ENCODE peak calls at places on chromosomes 16 and 17, in eight cellular contexts. R is esophagus muscularis mucosa, I is transverse colon, L is spleen, Z is GM12878, V is GM12891, U is SK-N-SH, T is prostate gland. X is an unnamed sample.

GRCh38 chr17:74235040-74235581 is 21.7 kb downstream of the TTYH2 start:
- DNase-seq in R (no peak), I (no peak), L (no peak), Z (peak), V (no peak), U (no peak), T (no peak), X (no peak)

GRCh38 chr17:57350266-57350665 is 93.9 kb downstream of the MSI2 start:
- DNase-seq in R (no peak), I (no peak), L (no peak), Z (no peak), V (no peak), U (no peak), T (no peak), X (no peak)

GRCh38 chr16:89845417-89845816 is 17.1 kb downstream of the SPIRE2 start:
- DNase-seq in R (no peak), I (peak), L (peak), Z (no peak), V (no peak), U (no peak), T (no peak), X (no peak)

GRCh38 chr16:76835319-76835718 is 355.7 kb upstream of the MON1B start:
- DNase-seq in R (no peak), I (no peak), L (no peak), Z (no peak), V (no peak), U (no peak), T (no peak), X (no peak)

GRCh38 chr17:50613007-50613406 is 21.7 kb upstream of the ABCC3 start:
- DNase-seq in R (no peak), I (no peak), L (no peak), Z (no peak), V (no peak), U (no peak), T (no peak), X (no peak)

GRCh38 chr16:24729243-24729966 is at the start of gene TNRC6A:
- DNase-seq in R (peak), I (peak), L (peak), Z (peak), V (peak), U (peak), T (peak), X (peak)

GRCh38 chr17:31511176-31511540 is 119.7 kb downstream of the RAB11FIP4 start:
- DNase-seq in R (no peak), I (peak), L (peak), Z (no peak), V (no peak), U (no peak), T (no peak), X (peak)

GRCh38 chr17:38724337-38724988 is 5.7 kb upstream of the CISD3 start:
- DNase-seq in R (no peak), I (peak), L (peak), Z (no peak), V (no peak), U (peak), T (no peak), X (no peak)

GRCh38 chr16:81796585-81797346 is 17.7 kb downstream of the PLCG2 start:
- DNase-seq in R (no peak), I (no peak), L (no peak), Z (no peak), V (no peak), U (no peak), T (no peak), X (peak)

GRCh38 chr16:79316004-79316458 is 284.5 kb downstream of the MAF start:
- DNase-seq in R (no peak), I (no peak), L (no peak), Z (peak), V (peak), U (no peak), T (no peak), X (no peak)

GRCh38 chr17:10557422-10557821 is 8.0 kb upstream of the MYH2 start:
- DNase-seq in R (no peak), I (no peak), L (no peak), Z (no peak), V (no peak), U (no peak), T (no peak), X (no peak)

GRCh38 chr17:48816774-48817590 is at the start of gene TTLL6:
- DNase-seq in R (peak), I (peak), L (peak), Z (no peak), V (peak), U (peak), T (peak), X (peak)

GRCh38 chr16:49866533-49867155 is 10.7 kb upstream of the ZNF423 start:
- DNase-seq in R (no peak), I (no peak), L (no peak), Z (no peak), V (no peak), U (peak), T (no peak), X (no peak)

GRCh38 chr17:40416671-40417070 is 1.0 kb downstream of the TOP2A start:
- DNase-seq in R (no peak), I (no peak), L (no peak), Z (no peak), V (no peak), U (no peak), T (no peak), X (no peak)

GRCh38 chr17:10050597-10051101 is 145.6 kb upstream of the RCVRN start:
- DNase-seq in R (no peak), I (no peak), L (no peak), Z (peak), V (no peak), U (no peak), T (no peak), X (no peak)

GRCh38 chr16:26530584-26531289 is 536.0 kb upstream of the C16orf82 start:
- DNase-seq in R (peak), I (no peak), L (no peak), Z (no peak), V (no peak), U (no peak), T (no peak), X (no peak)

GRCh38 chr16:64158941-64159588 is 962.8 kb downstream of the CDH11 start:
- DNase-seq in R (no peak), I (no peak), L (no peak), Z (no peak), V (no peak), U (no peak), T (no peak), X (no peak)

GRCh38 chr16:50988441-50988840 is 162.6 kb downstream of the SALL1 start:
- DNase-seq in R (no peak), I (no peak), L (no peak), Z (no peak), V (no peak), U (no peak), T (no peak), X (no peak)

GRCh38 chr17:9330140-9330902 is 245.3 kb downstream of the STX8 start:
- DNase-seq in R (no peak), I (no peak), L (no peak), Z (no peak), V (no peak), U (no peak), T (no peak), X (no peak)

GRCh38 chr16:3013998-3014690 is 1.4 kb downstream of the CLDN9 start:
- DNase-seq in R (no peak), I (no peak), L (no peak), Z (no peak), V (no peak), U (no peak), T (no peak), X (no peak)

GRCh38 chr17:72182256-72182890 is 61.6 kb downstream of the SOX9 start:
- DNase-seq in R (no peak), I (peak), L (no peak), Z (no peak), V (no peak), U (no peak), T (peak), X (peak)

GRCh38 chr16:20689668-20690067 is 7.8 kb downstream of the ACSM1 start:
- DNase-seq in R (no peak), I (no peak), L (no peak), Z (no peak), V (no peak), U (no peak), T (no peak), X (no peak)

GRCh38 chr16:12628526-12628925 is 175.2 kb downstream of the CPPED1 start:
- DNase-seq in R (no peak), I (no peak), L (no peak), Z (no peak), V (no peak), U (no peak), T (no peak), X (no peak)

GRCh38 chr16:46638947-46639925 is 18.1 kb upstream of the SHCBP1 start:
- DNase-seq in R (no peak), I (no peak), L (no peak), Z (no peak), V (no peak), U (no peak), T (no peak), X (no peak)

GRCh38 chr17:76967762-76968161 is 99.6 kb downstream of the MGAT5B start:
- DNase-seq in R (no peak), I (no peak), L (no peak), Z (no peak), V (no peak), U (no peak), T (no peak), X (no peak)

GRCh38 chr17:76969598-76970172 is 101.5 kb downstream of the MGAT5B start:
- DNase-seq in R (no peak), I (no peak), L (peak), Z (no peak), V (no peak), U (peak), T (no peak), X (no peak)

GRCh38 chr17:76966486-76967181 is 98.4 kb downstream of the MGAT5B start:
- DNase-seq in R (no peak), I (no peak), L (no peak), Z (no peak), V (no peak), U (no peak), T (no peak), X (no peak)

GRCh38 chr17:76972046-76972641 is 103.9 kb downstream of the MGAT5B start:
- DNase-seq in R (no peak), I (no peak), L (no peak), Z (no peak), V (no peak), U (no peak), T (no peak), X (no peak)

DNA sequence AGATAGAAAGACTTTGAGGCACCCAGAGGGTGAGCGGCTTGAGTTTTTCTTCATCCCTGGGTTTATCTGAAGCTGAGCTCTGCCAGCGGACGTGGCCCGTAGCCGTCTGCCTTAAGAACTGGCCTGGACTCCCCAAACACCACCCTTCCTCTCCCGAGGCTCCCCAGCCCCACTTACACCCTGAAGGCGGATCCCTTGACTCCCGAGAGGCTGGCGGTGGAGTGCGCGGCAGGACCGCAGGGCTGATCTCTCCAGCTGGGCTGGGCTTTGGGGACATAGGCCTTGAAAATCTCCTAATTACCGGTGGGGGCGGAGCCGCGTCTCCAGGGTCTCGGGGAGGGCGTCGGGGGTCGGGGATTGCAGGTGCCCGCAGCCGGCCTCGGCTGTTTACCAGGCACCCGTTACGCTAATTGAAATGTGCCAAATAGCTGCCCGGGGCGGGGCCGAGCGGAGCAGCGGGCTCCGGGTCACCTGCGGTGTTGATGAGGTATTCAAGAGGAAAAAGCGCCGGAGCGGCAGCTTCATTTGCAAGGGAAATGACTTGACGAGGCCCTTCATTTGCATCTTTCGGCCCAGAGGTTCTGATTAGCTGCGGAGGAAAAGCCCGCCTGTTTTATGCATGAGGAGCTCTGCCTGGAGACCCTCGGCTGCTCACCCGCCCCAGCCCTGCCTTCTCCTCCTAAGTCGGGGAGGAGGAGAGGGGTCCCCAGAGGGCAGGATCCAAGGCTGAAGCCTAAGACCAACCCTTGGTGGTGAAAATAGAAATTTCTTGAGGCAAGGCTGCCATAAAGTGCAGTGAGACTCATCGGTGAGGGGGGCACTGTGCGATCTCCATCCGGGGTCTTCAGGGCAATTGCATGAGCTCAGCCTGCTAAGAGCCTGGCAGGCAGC is 100.7 kb downstream of the MGAT5B start:
- DNase-seq in R (no peak), I (peak), L (peak), Z (no peak), V (peak), U (peak), T (no peak), X (no peak)
- TF ChIP-seq POLR2AphosphoS5 in R (no peak), I (no peak), L (no peak), Z (no peak), V (no peak), U (no peak), T (no peak), X (no peak)

DNA sequence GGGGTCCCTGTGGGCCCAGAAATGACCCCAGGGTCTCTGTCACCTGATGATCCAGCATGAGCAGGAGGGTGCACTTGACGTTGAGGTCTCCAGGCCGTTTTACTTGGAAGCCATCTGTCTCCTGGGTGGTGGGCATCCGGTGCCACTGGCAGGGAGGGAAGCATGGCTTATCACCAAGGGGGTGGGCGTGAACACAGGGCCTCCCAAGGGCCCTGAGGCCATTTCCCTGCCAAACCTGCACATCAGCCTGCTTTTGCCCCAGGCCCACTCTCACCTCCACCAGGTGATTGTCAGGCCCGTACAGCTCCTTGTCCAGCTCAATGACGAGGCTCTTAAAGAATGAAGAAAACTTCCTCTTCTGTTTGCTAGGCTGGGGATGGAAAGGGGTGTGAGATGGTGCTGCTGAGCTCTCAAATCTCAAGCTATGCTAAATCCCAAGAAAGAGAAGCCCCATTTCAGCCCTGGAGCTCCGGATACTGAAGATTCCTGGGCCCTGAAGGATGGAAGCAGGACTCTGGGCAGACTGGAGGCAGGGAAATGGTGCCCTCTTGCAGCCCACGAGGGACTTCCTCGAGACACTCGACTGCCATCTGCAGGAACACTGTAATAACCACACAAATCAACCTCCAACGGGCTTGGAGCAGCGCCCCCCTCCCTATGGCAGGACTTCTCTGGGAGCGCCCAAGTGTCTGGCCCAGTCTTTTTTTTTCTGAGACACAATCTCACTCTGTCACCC is 7.1 kb upstream of the FTSJ3 start:
- DNase-seq in R (no peak), I (no peak), L (peak), Z (no peak), V (peak), U (peak), T (peak), X (no peak)
- TF ChIP-seq POLR2AphosphoS5 in R (no peak), I (no peak), L (no peak), Z (peak), V (peak), U (peak), T (peak), X (no peak)

DNA sequence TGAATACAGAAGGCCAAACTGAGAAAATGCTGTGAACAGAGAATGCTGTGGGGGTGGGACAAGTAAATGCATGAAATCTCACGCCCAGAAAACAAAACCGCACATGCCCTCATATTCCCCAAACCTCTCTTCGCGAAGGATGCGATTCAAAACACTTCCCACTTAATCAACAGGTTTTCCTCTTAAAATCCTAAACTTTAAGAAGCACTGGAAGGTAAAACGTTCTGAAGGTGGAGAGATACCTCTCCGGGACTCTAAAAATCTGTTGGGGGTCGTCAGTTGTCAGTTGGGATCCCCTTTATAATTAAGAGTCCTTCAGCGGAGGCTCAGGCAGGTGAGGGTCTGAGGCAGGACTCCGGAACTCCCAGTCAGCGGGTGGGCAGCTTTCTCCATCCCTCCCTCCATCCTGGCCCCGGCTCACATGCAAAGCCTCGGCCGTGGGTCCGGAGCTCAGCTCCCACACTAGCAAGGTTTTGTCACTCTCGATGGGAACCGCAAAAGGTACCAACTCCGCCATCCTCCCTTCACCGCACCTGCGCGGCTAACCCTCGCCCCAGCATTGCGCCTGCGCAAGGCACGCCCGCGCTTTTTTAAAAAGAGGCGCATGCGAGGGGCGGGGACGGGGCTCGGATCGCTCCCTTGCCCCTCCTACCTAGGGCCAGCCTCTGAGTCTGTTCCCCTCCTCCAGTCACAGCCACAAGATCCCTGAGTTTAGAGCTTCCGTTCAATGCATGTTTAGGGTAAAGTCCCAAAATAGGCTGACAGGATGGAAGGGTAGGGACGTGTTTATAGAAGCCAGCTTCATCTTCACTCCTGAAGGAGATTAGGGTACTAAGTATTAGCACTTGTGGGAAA is at the start of gene RDM1:
- DNase-seq in R (no peak), I (peak), L (peak), Z (peak), V (peak), U (peak), T (peak), X (peak)
- TF ChIP-seq POLR2AphosphoS5 in R (peak), I (no peak), L (peak), Z (no peak), V (no peak), U (peak), T (peak), X (no peak)

GRCh38 chr17:78322858-78323455 is 36.9 kb downstream of the SOCS3 start:
- DNase-seq in R (no peak), I (peak), L (no peak), Z (no peak), V (no peak), U (peak), T (no peak), X (no peak)
- TF ChIP-seq POLR2AphosphoS5 in R (peak), I (no peak), L (peak), Z (no peak), V (no peak), U (no peak), T (no peak), X (no peak)

GRCh38 chr16:69476920-69477418 is 52.5 kb downstream of the CYB5B start:
- DNase-seq in R (no peak), I (no peak), L (no peak), Z (no peak), V (no peak), U (no peak), T (no peak), X (no peak)
- TF ChIP-seq POLR2AphosphoS5 in R (no peak), I (no peak), L (no peak), Z (no peak), V (no peak), U (peak), T (no peak), X (no peak)

DNA sequence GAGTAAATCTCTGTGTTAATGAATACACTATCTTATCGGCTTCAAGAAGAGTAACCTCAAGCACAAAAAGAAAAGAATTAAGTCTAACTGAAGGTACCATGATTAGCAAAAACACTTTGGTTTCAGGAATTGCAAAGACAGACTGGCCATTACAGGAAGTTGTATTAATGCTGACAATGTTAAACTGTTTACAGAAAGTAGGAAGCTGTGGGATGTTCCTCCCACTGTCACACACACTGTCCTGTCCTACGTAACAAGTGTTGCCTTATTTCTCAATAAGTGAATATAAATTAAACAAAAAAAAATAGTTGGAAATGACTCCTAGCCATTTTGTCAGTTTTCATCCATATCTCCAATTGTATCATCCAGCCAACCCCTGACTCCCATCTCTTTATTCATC is 8.6 kb downstream of the GNA13 start:
- DNase-seq in R (no peak), I (no peak), L (no peak), Z (no peak), V (no peak), U (no peak), T (no peak), X (no peak)
- TF ChIP-seq POLR2AphosphoS5 in R (no peak), I (peak), L (no peak), Z (no peak), V (no peak), U (no peak), T (peak), X (no peak)

DNA sequence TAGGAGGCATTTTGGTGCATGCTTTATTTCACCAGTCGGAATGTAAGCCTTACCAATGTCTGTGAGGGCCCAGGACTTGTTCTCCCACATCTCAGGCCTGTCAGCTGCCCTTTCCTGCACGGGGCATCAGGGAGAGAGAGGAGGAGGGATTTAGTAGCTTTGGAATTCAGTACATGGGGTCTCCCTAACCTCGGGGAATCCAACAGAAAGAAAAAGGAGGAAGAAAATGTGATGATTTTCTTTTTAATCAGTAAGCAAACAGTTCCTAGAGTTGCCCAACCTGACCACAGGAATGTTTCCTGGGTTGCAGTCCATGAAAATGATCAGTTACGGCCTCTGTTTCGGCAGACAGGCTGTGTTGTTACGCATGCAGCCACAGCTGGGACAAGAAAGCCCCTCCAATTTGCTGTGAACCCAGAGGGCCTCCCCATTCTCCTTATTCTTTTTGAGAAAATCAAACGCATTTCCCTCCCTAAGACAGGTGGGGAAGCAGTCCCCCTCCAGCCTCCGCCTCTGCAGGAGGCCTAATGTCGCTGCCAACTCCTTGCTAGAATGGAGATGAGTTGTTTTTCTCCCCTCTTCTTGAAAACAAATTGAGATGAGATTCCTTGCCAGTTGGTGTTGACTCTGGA is 53.1 kb upstream of the TANGO6 start:
- DNase-seq in R (no peak), I (peak), L (no peak), Z (no peak), V (no peak), U (no peak), T (peak), X (no peak)
- TF ChIP-seq POLR2AphosphoS5 in R (no peak), I (no peak), L (no peak), Z (no peak), V (no peak), U (no peak), T (peak), X (peak)